ENCODE peak calls at places on chromosomes 2 and 18, in seven cellular contexts. E is lower lobe of right lung, A is colonic mucosa, I is HCT116, S is lower leg skin, P is thoracic aorta, K is tibial artery. G is an unnamed sample.

GRCh38 chr18:44682181-44682870 is 1.6 kb downstream of the SETBP1 start:
- DNase-seq in P (no peak), A (peak), I (no peak), S (no peak), K (peak), E (no peak), G (peak)

GRCh38 chr2:159783559-159783958 is 14.4 kb downstream of the CD302 start:
- DNase-seq in E (no peak), I (no peak), A (no peak), S (no peak), K (no peak), P (no peak), G (no peak)

GRCh38 chr18:21309248-21309647 is 67.2 kb downstream of the GREB1L start:
- DNase-seq in S (no peak), E (no peak), I (no peak), A (no peak), P (no peak), K (no peak), G (no peak)

GRCh38 chr2:230864122-230864604 is 579 bp upstream of the ITM2C start:
- DNase-seq in A (no peak), I (no peak), K (no peak), E (no peak), P (no peak), S (no peak), G (no peak)

GRCh38 chr2:199136241-199136640 is 321.5 kb downstream of the SATB2 start:
- DNase-seq in S (no peak), A (no peak), K (no peak), E (no peak), I (no peak), P (no peak), G (no peak)

GRCh38 chr18:46917108-46917807 is at the start of the genes KATNAL2 and PIAS2:
- DNase-seq in I (peak), K (peak), A (peak), P (peak), E (peak), S (peak), G (peak)

GRCh38 chr2:171390941-171391516 is 42.8 kb downstream of the METTL8 start:
- DNase-seq in P (no peak), K (no peak), E (no peak), A (no peak), S (no peak), I (no peak), G (peak)

GRCh38 chr2:86396304-86396785 is 44.8 kb upstream of the KDM3A start:
- DNase-seq in K (no peak), P (no peak), S (no peak), E (peak), A (peak), I (peak), G (peak)

GRCh38 chr2:109558076-109558882 is 55.5 kb downstream of the SEPTIN10 start:
- DNase-seq in K (no peak), P (no peak), A (peak), E (no peak), I (peak), S (no peak), G (peak)

GRCh38 chr2:174138161-174138560 is 110.2 kb downstream of the OLA1 start:
- DNase-seq in S (no peak), E (no peak), I (no peak), K (no peak), A (no peak), P (no peak), G (no peak)
- TF ChIP-seq CTCF in S (no peak), E (peak), I (peak), K (no peak), A (no peak), P (no peak), G (no peak)

GRCh38 chr18:50277935-50278334 is 3.4 kb downstream of the MBD1 start:
- DNase-seq in S (no peak), E (no peak), K (no peak), A (no peak), P (no peak), I (no peak), G (no peak)

GRCh38 chr18:50281972-50282520 is 723 bp upstream of the MBD1 start:
- DNase-seq in I (no peak), K (no peak), A (no peak), P (no peak), S (no peak), E (no peak), G (no peak)

GRCh38 chr18:50281295-50281971 is at the start of gene MBD1:
- DNase-seq in A (peak), S (peak), P (peak), K (peak), E (peak), I (peak), G (peak)

GRCh38 chr18:50280707-50281294 is 522 bp downstream of the MBD1 start:
- DNase-seq in S (no peak), P (no peak), A (no peak), K (no peak), E (no peak), I (no peak), G (no peak)

GRCh38 chr18:50279752-50280151 is 1.6 kb downstream of the MBD1 start:
- DNase-seq in K (no peak), P (no peak), A (no peak), E (no peak), S (no peak), I (no peak), G (no peak)
- H3K4me3 ChIP-seq in K (peak), P (peak), A (no peak), E (peak), S (no peak), I (peak), G (peak)

GRCh38 chr2:28950941-28951630 is 30.0 kb upstream of the TOGARAM2 start:
- DNase-seq in I (no peak), S (no peak), E (no peak), P (no peak), A (no peak), K (no peak), G (no peak)

GRCh38 chr2:28949617-28950305 is 31.3 kb upstream of the TOGARAM2 start:
- DNase-seq in E (no peak), K (no peak), S (no peak), A (no peak), I (no peak), P (no peak), G (no peak)

GRCh38 chr2:28955492-28955891 is 25.6 kb upstream of the TOGARAM2 start:
- DNase-seq in A (no peak), S (no peak), P (no peak), E (no peak), K (no peak), I (no peak), G (no peak)

GRCh38 chr2:28951910-28952805 is 28.9 kb upstream of the TOGARAM2 start:
- DNase-seq in S (peak), E (no peak), P (no peak), A (no peak), K (peak), I (no peak), G (peak)

DNA sequence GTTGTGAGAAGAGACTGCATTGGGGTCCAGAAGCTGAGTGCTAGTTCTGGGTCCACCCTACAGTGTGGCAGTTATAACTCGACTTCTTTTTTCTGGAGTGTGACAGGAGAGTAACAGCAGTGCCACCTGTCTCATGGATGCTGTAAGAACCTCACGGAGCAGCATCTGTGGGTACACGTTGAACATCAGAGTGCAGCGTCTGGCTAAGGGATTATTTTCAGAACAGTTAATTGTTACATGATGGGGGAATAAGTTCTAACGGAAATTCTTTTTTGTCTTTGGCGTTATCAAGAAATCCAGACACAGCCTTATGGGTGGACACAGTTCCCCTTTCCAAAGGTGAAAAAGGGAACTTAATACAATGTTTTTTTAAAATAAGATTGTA is 28.3 kb upstream of the TOGARAM2 start:
- DNase-seq in I (no peak), K (no peak), P (no peak), S (no peak), A (no peak), E (no peak), G (no peak)
- TF ChIP-seq CTCF in I (peak), K (no peak), P (no peak), S (no peak), A (no peak), E (no peak), G (no peak)

GRCh38 chr18:55494441-55494840 is 93.6 kb downstream of the TCF4 start:
- DNase-seq in P (no peak), S (no peak), K (no peak), I (no peak), A (no peak), E (no peak), G (no peak)
- H3K4me3 ChIP-seq in P (no peak), S (no peak), K (no peak), I (no peak), A (no peak), E (no peak), G (no peak)

GRCh38 chr2:213934560-213934959 is 476.3 kb upstream of the VWC2L start:
- DNase-seq in K (no peak), A (peak), I (no peak), P (no peak), E (no peak), S (no peak), G (peak)
- TF ChIP-seq CTCF in K (peak), A (peak), I (peak), P (peak), E (peak), S (no peak), G (peak)

G was measured in AG10803.